ENCODE peak calls at places on chromosomes 4 and X, in ten cellular contexts. M is left lung, B is GM10248, Z is cardiac muscle cell, F is type B pancreatic cell, C is lower leg skin, Y is progenitor cell of endocrine pancreas, N is GM20000, A is suprapubic skin, H is fibroblast of mammary gland. I is an unnamed sample.

GRCh38 chrX:68650491-68650890 is 3.0 kb downstream of the STARD8 start:
- DNase-seq in N (no peak), A (no peak), Z (no peak), H (peak; percentile 70), B (no peak), M (no peak), F (no peak), Y (no peak), C (no peak), I (no peak)

GRCh38 chrX:102765217-102765616 is 44.7 kb downstream of the GPRASP3 start:
- DNase-seq in M (no peak), F (no peak), N (no peak), C (peak; percentile 15), B (no peak), Z (peak; percentile 84), A (no peak), Y (no peak), H (peak; percentile 91), I (no peak)

GRCh38 chrX:115232933-115233496 is 881 bp downstream of the LRCH2 start:
- DNase-seq in Z (peak; percentile 1), H (peak; percentile 7), N (no peak), M (no peak), B (no peak), C (no peak), F (no peak), Y (no peak), A (no peak), I (no peak)

GRCh38 chr4:176988226-176988625 is 195.5 kb upstream of the VEGFC start:
- DNase-seq in N (no peak), F (no peak), B (no peak), M (no peak), C (no peak), A (no peak), Z (peak; percentile 88), H (peak; percentile 98), Y (no peak), I (no peak)

GRCh38 chr4:185203380-185204237 is at the start of gene CFAP97:
- DNase-seq in M (peak; percentile 92), N (peak; percentile 91), B (peak; percentile 85), A (peak; percentile 91), H (peak; percentile 88), Y (peak; percentile 47), C (peak; percentile 82), Z (peak; percentile 96), F (peak; percentile 82), I (peak; percentile 53)

GRCh38 chr4:83237591-83237990 is 47.0 kb downstream of the COQ2 start:
- DNase-seq in Y (no peak), M (no peak), H (no peak), C (no peak), B (no peak), Z (no peak), F (no peak), N (no peak), A (no peak), I (no peak)

GRCh38 chr4:15507679-15508078 is 38.0 kb downstream of the CC2D2A start:
- DNase-seq in Z (no peak), N (no peak), C (no peak), M (no peak), Y (no peak), B (no peak), A (no peak), H (no peak), F (no peak), I (no peak)

GRCh38 chrX:109360301-109360700 is 121.6 kb downstream of the GUCY2F start:
- DNase-seq in N (no peak), A (no peak), F (no peak), Y (no peak), C (no peak), B (no peak), H (no peak), Z (no peak), M (no peak), I (no peak)

GRCh38 chrX:344371-344901 is 25.8 kb upstream of the GTPBP6 start:
- DNase-seq in H (no peak), N (no peak), Z (no peak), C (no peak), F (no peak), M (peak; percentile 26), Y (no peak), A (peak; percentile 60), B (no peak), I (no peak)

GRCh38 chr4:159434496-159435241 is 331.8 kb downstream of the RAPGEF2 start:
- DNase-seq in A (no peak), Y (no peak), H (peak; percentile 44), N (no peak), B (no peak), Z (peak; percentile 42), C (no peak), M (no peak), F (no peak), I (no peak)

GRCh38 chr4:498328-498919 is 532 bp downstream of the ZNF721 start:
- DNase-seq in Y (no peak), C (no peak), N (no peak), A (no peak), B (no peak), F (no peak), H (no peak), Z (no peak), M (no peak), I (no peak)

GRCh38 chr4:143384381-143384994 is 47.8 kb downstream of the GAB1 start:
- DNase-seq in Y (no peak), N (no peak), B (no peak), Z (peak; percentile 43), H (peak; percentile 73), M (no peak), A (no peak), F (no peak), C (no peak), I (no peak)

GRCh38 chr4:147776600-147777175 is 44.8 kb downstream of the ARHGAP10 start:
- DNase-seq in M (no peak), F (no peak), N (no peak), B (no peak), A (no peak), C (no peak), Y (no peak), H (no peak), Z (no peak), I (no peak)

DNA sequence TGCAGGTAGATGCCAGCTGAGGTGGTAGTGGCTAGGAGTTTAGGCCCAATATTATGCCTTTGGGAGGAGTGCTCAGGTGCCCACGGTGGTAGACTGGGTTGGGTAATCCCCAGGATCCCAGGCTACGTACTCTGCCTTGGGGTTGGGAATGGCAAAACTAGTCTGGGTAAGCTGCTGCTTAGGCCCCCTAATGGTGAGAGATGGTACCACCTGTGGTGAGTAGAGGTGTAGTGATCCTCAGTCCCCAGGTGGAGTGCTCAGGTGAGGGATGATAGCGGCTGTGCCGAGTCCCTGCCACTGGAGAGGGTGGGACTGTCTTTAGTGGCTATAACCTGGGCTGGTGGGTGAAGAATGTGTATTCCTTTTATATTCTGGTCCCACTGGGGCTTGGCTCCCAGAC is 75.2 kb downstream of the IL1RAPL2 start:
- DNase-seq in N (no peak), M (no peak), H (no peak), Y (no peak), C (no peak), F (no peak), B (no peak), Z (no peak), A (no peak), I (no peak)
- TF ChIP-seq CTCF in N (no peak), M (no peak), H (no peak), Y (no peak), C (no peak), F (peak; percentile 13), B (no peak), Z (no peak), A (no peak), I (no peak)

GRCh38 chr4:149914521-149915115 is 99.0 kb upstream of the IQCM start:
- DNase-seq in N (peak; percentile 28), F (no peak), H (peak; percentile 66), M (no peak), Y (peak; percentile 22), A (no peak), C (no peak), Z (peak; percentile 68), B (peak; percentile 45), I (peak; percentile 73)
- TF ChIP-seq CTCF in N (peak; percentile 68), F (peak; percentile 88), H (peak; percentile 90), M (peak; percentile 30), Y (peak; percentile 78), A (no peak), C (no peak), Z (peak; percentile 90), B (peak; percentile 75), I (peak; percentile 78)

GRCh38 chrX:39730671-39731389 is 366.9 kb downstream of the BCOR start:
- DNase-seq in C (peak; percentile 38), M (peak; percentile 57), A (peak; percentile 79), F (no peak), B (peak; percentile 63), N (peak; percentile 67), Y (no peak), H (peak; percentile 87), Z (peak; percentile 79), I (peak; percentile 34)
- TF ChIP-seq CTCF in C (no peak), M (peak; percentile 31), A (no peak), F (peak; percentile 62), B (peak; percentile 52), N (no peak), Y (peak; percentile 46), H (peak; percentile 48), Z (peak; percentile 69), I (peak; percentile 62)

DNA sequence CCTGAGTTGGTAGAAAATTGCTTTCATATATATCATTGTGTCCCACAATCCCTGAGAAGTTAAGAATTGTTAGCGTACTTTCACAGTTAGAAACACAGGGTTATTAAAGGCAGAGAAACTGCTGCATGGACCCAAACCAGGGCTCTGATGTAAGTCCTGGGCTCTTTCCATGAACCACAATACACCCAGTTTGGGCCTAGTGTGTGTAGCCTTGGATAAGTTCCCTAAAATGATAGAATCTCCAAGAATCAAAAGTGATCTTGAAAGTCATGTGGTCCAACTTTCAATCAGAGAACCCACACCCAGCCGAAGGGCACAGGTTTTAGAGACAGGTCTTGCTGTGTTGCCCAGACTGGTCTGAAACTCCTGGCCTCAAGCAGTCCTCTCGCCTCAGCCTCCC is 257.8 kb upstream of the KLF3 start:
- DNase-seq in A (no peak), N (no peak), Y (no peak), M (no peak), Z (no peak), F (no peak), B (no peak), C (no peak), H (no peak), I (no peak)
- TF ChIP-seq CTCF in A (no peak), N (no peak), Y (no peak), M (no peak), Z (no peak), F (no peak), B (no peak), C (no peak), H (no peak), I (no peak)

DNA sequence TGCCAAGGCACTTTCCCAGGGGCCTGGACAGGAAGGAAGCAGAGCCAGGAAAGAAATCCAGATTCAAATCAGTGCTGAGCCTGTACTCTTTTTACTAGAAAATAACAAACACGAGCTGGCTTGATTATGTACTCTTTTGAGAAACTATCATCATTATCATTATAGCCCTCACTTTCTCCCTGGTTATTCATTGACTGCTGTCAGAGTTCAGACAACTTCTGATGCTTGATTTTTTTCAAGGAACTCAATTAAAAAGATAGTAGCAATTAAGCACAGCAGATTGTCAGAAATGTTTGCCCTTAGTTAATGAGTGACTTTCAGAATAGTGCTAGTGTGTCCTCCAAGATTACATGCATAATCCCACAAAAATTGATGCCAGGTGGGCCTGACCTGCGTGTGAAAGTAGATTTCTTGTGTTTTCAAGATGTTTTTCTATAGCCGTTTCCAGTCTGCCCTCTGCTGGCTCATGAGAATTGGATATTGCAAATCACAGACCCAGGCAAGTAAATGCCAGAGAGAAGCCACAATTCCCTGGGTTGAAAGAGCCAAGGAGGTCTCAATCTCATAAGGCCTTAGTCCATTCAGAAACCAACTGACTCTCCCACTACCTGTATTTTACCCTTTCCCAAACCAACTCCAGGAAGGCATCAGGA is 14.3 kb upstream of the PNPLA4 start:
- DNase-seq in N (no peak), B (no peak), Z (peak; percentile 24), M (no peak), Y (peak; percentile 11), C (no peak), H (peak; percentile 20), F (no peak), A (no peak), I (no peak)
- TF ChIP-seq CTCF in N (no peak), B (peak; percentile 27), Z (peak; percentile 32), M (no peak), Y (peak; percentile 62), C (no peak), H (peak; percentile 46), F (peak; percentile 68), A (no peak), I (peak; percentile 63)